ENCODE peak calls at places on chromosomes 16 and 17, in five cellular contexts. M is NCI-H1436, C is tibial nerve, W is KG1, S is activated T-cell treated with anti-CD3 and anti-CD28 coated beads for 1 hour. X is an unnamed sample.

GRCh38 chr16:80117731-80118130 is 423.1 kb upstream of the DYNLRB2 start:
- DNase-seq in M (no peak), W (no peak), S (no peak), C (no peak), X (no peak)

GRCh38 chr16:54245788-54246453 is 40.7 kb downstream of the IRX3 start:
- DNase-seq in S (no peak), M (no peak), C (no peak), W (no peak), X (no peak)

GRCh38 chr17:2244545-2245525 is 58.8 kb downstream of the SMG6 start:
- DNase-seq in W (no peak), C (peak; percentile 88), M (peak; percentile 69), S (peak; percentile 82), X (peak; percentile 88)

GRCh38 chr16:68414581-68414980 is 33.7 kb downstream of the SMPD3 start:
- DNase-seq in M (no peak), S (no peak), C (no peak), W (no peak), X (no peak)

GRCh38 chr16:57304169-57305061 is 19.9 kb upstream of the PLLP start:
- DNase-seq in C (no peak), M (no peak), S (no peak), W (no peak), X (peak; percentile 85)

GRCh38 chr17:1532836-1533602 is 16.6 kb upstream of the INPP5K start:
- DNase-seq in C (no peak), S (peak; percentile 39), W (no peak), M (no peak), X (no peak)

GRCh38 chr16:999677-1000076 is 18.1 kb downstream of the SOX8 start:
- DNase-seq in S (no peak), M (no peak), C (no peak), W (no peak), X (no peak)

GRCh38 chr17:40485851-40486512 is 15.4 kb downstream of the TNS4 start:
- DNase-seq in M (no peak), W (no peak), S (no peak), C (peak; percentile 53), X (no peak)

GRCh38 chr16:89687092-89687940 is 827 bp downstream of the CDK10 start:
- DNase-seq in C (no peak), M (no peak), S (no peak), W (no peak), X (no peak)

GRCh38 chr16:56268799-56269198 is 77.5 kb downstream of the GNAO1 start:
- DNase-seq in W (no peak), S (no peak), M (no peak), C (no peak), X (peak; percentile 43)

GRCh38 chr16:56801762-56802161 is 63.2 kb upstream of the SLC12A3 start:
- DNase-seq in M (no peak), S (no peak), W (no peak), C (no peak), X (no peak)

GRCh38 chr16:29813644-29814562 is 1.9 kb downstream of the PRRT2 start:
- DNase-seq in C (no peak), W (no peak), M (peak; percentile 12), S (no peak), X (no peak)

GRCh38 chr17:33461051-33461450 is 168.0 kb upstream of the ASIC2 start:
- DNase-seq in C (no peak), M (no peak), S (no peak), W (no peak), X (no peak)

GRCh38 chr16:85998868-85999729 is 100.1 kb downstream of the IRF8 start:
- DNase-seq in M (no peak), C (no peak), W (no peak), S (no peak), X (no peak)

GRCh38 chr17:82528484-82529265 is 9.1 kb downstream of the FOXK2 start:
- DNase-seq in C (no peak), M (no peak), S (no peak), W (no peak), X (no peak)

GRCh38 chr16:7340938-7341337 is 8.3 kb downstream of the RBFOX1 start:
- DNase-seq in C (no peak), M (no peak), S (no peak), W (no peak), X (no peak)

GRCh38 chr16:1331712-1332617 is 1.5 kb upstream of the BAIAP3 start:
- DNase-seq in S (peak; percentile 29), C (no peak), W (peak; percentile 10), M (peak; percentile 27), X (peak; percentile 94)

GRCh38 chr16:87636050-87636684 is 33.9 kb downstream of the JPH3 start:
- DNase-seq in W (peak; percentile 77), S (peak; percentile 79), C (peak; percentile 70), M (peak; percentile 62), X (peak; percentile 95)

GRCh38 chr17:17059301-17059890 is 17.1 kb downstream of the MPRIP start:
- DNase-seq in W (no peak), S (no peak), M (no peak), C (no peak), X (no peak)

GRCh38 chr17:81228834-81229665 is 6.3 kb upstream of the CEP131 start:
- DNase-seq in C (no peak), M (no peak), W (no peak), S (no peak), X (no peak)

GRCh38 chr16:87043273-87044030 is 273.7 kb downstream of the C16orf95 start:
- DNase-seq in M (no peak), W (no peak), C (no peak), S (no peak), X (no peak)

GRCh38 chr16:1913327-1914083 is 4.7 kb downstream of the HS3ST6 start:
- DNase-seq in W (no peak), C (no peak), S (no peak), M (no peak), X (peak; percentile 39)

GRCh38 chr16:29811896-29812665 is at the start of gene PRRT2:
- DNase-seq in C (peak; percentile 35), W (no peak), M (peak; percentile 68), S (no peak), X (peak; percentile 93)

GRCh38 chr17:7842380-7842949 is 8.4 kb downstream of the KDM6B start:
- DNase-seq in S (peak; percentile 92), W (no peak), M (peak; percentile 57), C (no peak), X (no peak)

GRCh38 chr17:58339775-58340622 is 11.4 kb upstream of the TSPOAP1 start:
- DNase-seq in W (peak; percentile 40), C (no peak), S (no peak), M (no peak), X (no peak)

GRCh38 chr17:68172461-68172954 is 75.3 kb upstream of the AMZ2 start:
- DNase-seq in W (peak; percentile 20), C (peak; percentile 75), M (peak; percentile 72), S (peak; percentile 65), X (peak; percentile 94)

GRCh38 chr16:59699786-59700185 is 965.7 kb upstream of the GOT2 start:
- DNase-seq in W (no peak), C (no peak), M (no peak), S (no peak), X (no peak)

GRCh38 chr16:75195811-75196790 is 10.9 kb downstream of the CTRB2 start:
- DNase-seq in C (no peak), M (no peak), S (no peak), W (no peak), X (peak; percentile 76)

GRCh38 chr17:72850410-72850809 is 242.1 kb downstream of the SLC39A11 start:
- DNase-seq in W (no peak), C (no peak), S (no peak), M (no peak), X (no peak)

GRCh38 chr16:57382535-57383275 is 10.4 kb downstream of the CX3CL1 start:
- DNase-seq in C (no peak), M (no peak), S (no peak), W (no peak), X (no peak)

GRCh38 chr16:67164599-67165061 is at the start of gene HSF4:
- DNase-seq in W (no peak), C (no peak), M (no peak), S (no peak), X (peak; percentile 91)

GRCh38 chr16:2035431-2036199 is 8.9 kb downstream of the NHERF2 start:
- DNase-seq in W (no peak), M (peak; percentile 17), S (no peak), C (peak; percentile 78), X (no peak)

GRCh38 chr16:27436921-27437650 is 35.1 kb downstream of the IL21R start:
- DNase-seq in S (no peak), C (no peak), W (no peak), M (no peak), X (no peak)

X was measured in lower leg skin.